ENCODE peak calls at places on chromosomes 12 and 14, in five cellular contexts. Q is anterior cingulate cortex; I is stimulated activated CD8-positive, alpha-beta memory T cell treated with anti-CD3 and anti-CD28 coated beads, Interleukin-7, amount 100 ng/mL, for 1 hour; K is OCI-LY7; B is H4. A is an unnamed sample.

GRCh38 chr12:104295954-104296353 is 7.6 kb upstream of the EID3 start:
- DNase-seq in K (no peak), I (no peak), B (no peak), Q (no peak), A (no peak)

GRCh38 chr14:78491015-78491414 is 320.8 kb downstream of the NRXN3 start:
- DNase-seq in B (no peak), Q (no peak), K (no peak), I (no peak), A (no peak)

GRCh38 chr14:25411933-25412757 is 362.2 kb upstream of the STXBP6 start:
- DNase-seq in K (peak), Q (no peak), B (peak), I (no peak), A (no peak)

GRCh38 chr12:45601888-45602287 is 127.6 kb upstream of the ARID2 start:
- DNase-seq in Q (no peak), I (no peak), B (no peak), K (no peak), A (no peak)

GRCh38 chr12:72018036-72018435 is 79.4 kb downstream of the TPH2 start:
- DNase-seq in Q (no peak), B (no peak), K (no peak), I (no peak), A (no peak)

GRCh38 chr12:19574606-19575005 is 135.3 kb downstream of the AEBP2 start:
- DNase-seq in I (no peak), K (peak), B (no peak), Q (no peak), A (no peak)

GRCh38 chr14:76768201-76768656 is 7.0 kb downstream of the VASH1 start:
- DNase-seq in I (no peak), B (no peak), K (peak), Q (no peak), A (no peak)

GRCh38 chr12:84502180-84502857 is 410.3 kb downstream of the SLC6A15 start:
- DNase-seq in I (no peak), B (no peak), K (no peak), Q (no peak), A (no peak)

GRCh38 chr14:104132981-104133380 is 5.4 kb upstream of the KIF26A start:
- DNase-seq in B (no peak), I (no peak), K (no peak), Q (no peak), A (no peak)

GRCh38 chr14:80164991-80165390 is 46.3 kb downstream of the DIO2 start:
- DNase-seq in K (no peak), Q (no peak), I (no peak), B (no peak), A (no peak)

GRCh38 chr14:58765843-58766242 is 128.1 kb downstream of the DACT1 start:
- DNase-seq in Q (no peak), I (no peak), B (no peak), K (no peak), A (no peak)

GRCh38 chr14:30621954-30622830 is at the start of gene SCFD1:
- DNase-seq in B (peak), K (peak), I (peak), Q (peak), A (peak)

GRCh38 chr12:25052191-25053020 is 103.5 kb upstream of the BCAT1 start:
- DNase-seq in B (no peak), K (peak), I (peak), Q (peak), A (no peak)

GRCh38 chr12:96500686-96501085 is 11.3 kb downstream of the CFAP54 start:
- DNase-seq in B (peak), Q (no peak), K (peak), I (no peak), A (no peak)

GRCh38 chr14:44833376-44833775 is 128.4 kb downstream of the KLHL28 start:
- DNase-seq in I (no peak), K (no peak), Q (no peak), B (no peak), A (no peak)

A was measured in NCI-H1048.